ENCODE peak calls at places on chromosomes 12 and 14, in six cellular contexts. One of them, this sample, is unnamed.

GRCh38 chr12:122067966-122068365 is 10.6 kb upstream of the MLXIP start:
- DNase-seq in CD4-positive, CD25-positive, alpha-beta regulatory T cell: no peak
- DNase-seq in astrocyte of the cerebellum: peak; percentile 89
- DNase-seq in dorsolateral prefrontal cortex: no peak
- DNase-seq in adipocyte: peak; percentile 80
- DNase-seq in pancreas: no peak
- DNase-seq in this sample: peak; percentile 82

GRCh38 chr14:98997526-98998205 is 274.3 kb downstream of the BCL11B start:
- DNase-seq in CD4-positive, CD25-positive, alpha-beta regulatory T cell: no peak
- DNase-seq in astrocyte of the cerebellum: no peak
- DNase-seq in dorsolateral prefrontal cortex: no peak
- DNase-seq in adipocyte: no peak
- DNase-seq in pancreas: no peak
- DNase-seq in this sample: no peak

GRCh38 chr12:123389560-123390351 is 5.8 kb downstream of the KMT5A start:
- DNase-seq in CD4-positive, CD25-positive, alpha-beta regulatory T cell: peak; percentile 10
- DNase-seq in astrocyte of the cerebellum: no peak
- DNase-seq in dorsolateral prefrontal cortex: no peak
- DNase-seq in adipocyte: peak; percentile 50
- DNase-seq in pancreas: peak; percentile 56
- DNase-seq in this sample: peak; percentile 95

GRCh38 chr12:116384629-116385485 is 107.4 kb upstream of the MED13L start:
- DNase-seq in CD4-positive, CD25-positive, alpha-beta regulatory T cell: no peak
- DNase-seq in astrocyte of the cerebellum: no peak
- DNase-seq in dorsolateral prefrontal cortex: no peak
- DNase-seq in adipocyte: no peak
- DNase-seq in pancreas: no peak
- DNase-seq in this sample: no peak

GRCh38 chr14:105180598-105181528 is at the start of gene NUDT14:
- DNase-seq in CD4-positive, CD25-positive, alpha-beta regulatory T cell: peak; percentile 81
- DNase-seq in astrocyte of the cerebellum: no peak
- DNase-seq in dorsolateral prefrontal cortex: peak; percentile 63
- DNase-seq in adipocyte: peak; percentile 77
- DNase-seq in pancreas: peak; percentile 95
- DNase-seq in this sample: peak; percentile 100

GRCh38 chr12:19428261-19428660 is 11.0 kb upstream of the AEBP2 start:
- DNase-seq in CD4-positive, CD25-positive, alpha-beta regulatory T cell: no peak
- DNase-seq in astrocyte of the cerebellum: no peak
- DNase-seq in dorsolateral prefrontal cortex: no peak
- DNase-seq in adipocyte: no peak
- DNase-seq in pancreas: no peak
- DNase-seq in this sample: no peak

GRCh38 chr12:48773686-48774085 is 15.2 kb downstream of the ADCY6 start:
- DNase-seq in CD4-positive, CD25-positive, alpha-beta regulatory T cell: no peak
- DNase-seq in astrocyte of the cerebellum: no peak
- DNase-seq in dorsolateral prefrontal cortex: no peak
- DNase-seq in adipocyte: no peak
- DNase-seq in pancreas: no peak
- DNase-seq in this sample: peak; percentile 19

GRCh38 chr14:85235868-85236267 is 294.1 kb upstream of the FLRT2 start:
- DNase-seq in CD4-positive, CD25-positive, alpha-beta regulatory T cell: no peak
- DNase-seq in astrocyte of the cerebellum: no peak
- DNase-seq in dorsolateral prefrontal cortex: no peak
- DNase-seq in adipocyte: no peak
- DNase-seq in pancreas: no peak
- DNase-seq in this sample: no peak

GRCh38 chr12:89949457-89950195 is 241.0 kb upstream of the ATP2B1 start:
- DNase-seq in CD4-positive, CD25-positive, alpha-beta regulatory T cell: peak; percentile 51
- DNase-seq in astrocyte of the cerebellum: peak; percentile 78
- DNase-seq in dorsolateral prefrontal cortex: no peak
- DNase-seq in adipocyte: peak; percentile 72
- DNase-seq in pancreas: no peak
- DNase-seq in this sample: peak; percentile 47

GRCh38 chr14:95058491-95058890 is 98.8 kb downstream of the DICER1 start:
- DNase-seq in CD4-positive, CD25-positive, alpha-beta regulatory T cell: no peak
- DNase-seq in astrocyte of the cerebellum: no peak
- DNase-seq in dorsolateral prefrontal cortex: no peak
- DNase-seq in adipocyte: no peak
- DNase-seq in pancreas: no peak
- DNase-seq in this sample: no peak

GRCh38 chr14:101966742-101967141 is 2.4 kb downstream of the DYNC1H1 start:
- DNase-seq in CD4-positive, CD25-positive, alpha-beta regulatory T cell: no peak
- DNase-seq in astrocyte of the cerebellum: no peak
- DNase-seq in dorsolateral prefrontal cortex: no peak
- DNase-seq in adipocyte: no peak
- DNase-seq in pancreas: no peak
- DNase-seq in this sample: no peak

GRCh38 chr14:74475678-74476077 is 17.4 kb downstream of the NPC2 start:
- DNase-seq in CD4-positive, CD25-positive, alpha-beta regulatory T cell: no peak
- DNase-seq in astrocyte of the cerebellum: no peak
- DNase-seq in dorsolateral prefrontal cortex: no peak
- DNase-seq in adipocyte: peak; percentile 69
- DNase-seq in pancreas: no peak
- DNase-seq in this sample: peak; percentile 82

GRCh38 chr12:54017027-54017788 is 8.4 kb downstream of the HOXC8 start:
- DNase-seq in CD4-positive, CD25-positive, alpha-beta regulatory T cell: no peak
- DNase-seq in astrocyte of the cerebellum: no peak
- DNase-seq in dorsolateral prefrontal cortex: no peak
- DNase-seq in adipocyte: no peak
- DNase-seq in pancreas: no peak
- DNase-seq in this sample: peak; percentile 94

GRCh38 chr14:24310666-24311604 is at the start of gene LTB4R:
- DNase-seq in CD4-positive, CD25-positive, alpha-beta regulatory T cell: peak; percentile 64
- DNase-seq in astrocyte of the cerebellum: peak; percentile 42
- DNase-seq in dorsolateral prefrontal cortex: peak; percentile 71
- DNase-seq in adipocyte: peak; percentile 55
- DNase-seq in pancreas: peak; percentile 90
- DNase-seq in this sample: peak; percentile 98

GRCh38 chr14:83988274-83988673 is 1541.7 kb upstream of the FLRT2 start:
- DNase-seq in CD4-positive, CD25-positive, alpha-beta regulatory T cell: no peak
- DNase-seq in astrocyte of the cerebellum: no peak
- DNase-seq in dorsolateral prefrontal cortex: no peak
- DNase-seq in adipocyte: peak; percentile 85
- DNase-seq in pancreas: peak; percentile 27
- DNase-seq in this sample: no peak

GRCh38 chr12:106112094-106112822 is 26.5 kb downstream of the NUAK1 start:
- DNase-seq in CD4-positive, CD25-positive, alpha-beta regulatory T cell: no peak
- DNase-seq in astrocyte of the cerebellum: no peak
- DNase-seq in dorsolateral prefrontal cortex: no peak
- DNase-seq in adipocyte: peak; percentile 65
- DNase-seq in pancreas: no peak
- DNase-seq in this sample: no peak

GRCh38 chr14:22070119-22070982 is 396.7 kb upstream of the OR4E1 start:
- DNase-seq in CD4-positive, CD25-positive, alpha-beta regulatory T cell: peak; percentile 29
- DNase-seq in astrocyte of the cerebellum: no peak
- DNase-seq in dorsolateral prefrontal cortex: no peak
- DNase-seq in adipocyte: no peak
- DNase-seq in pancreas: no peak
- DNase-seq in this sample: no peak

GRCh38 chr14:37824936-37825698 is 229.7 kb downstream of the TTC6 start:
- DNase-seq in CD4-positive, CD25-positive, alpha-beta regulatory T cell: no peak
- DNase-seq in astrocyte of the cerebellum: peak; percentile 2
- DNase-seq in dorsolateral prefrontal cortex: no peak
- DNase-seq in adipocyte: no peak
- DNase-seq in pancreas: no peak
- DNase-seq in this sample: no peak

GRCh38 chr14:89332031-89332430 is 85.0 kb downstream of the FOXN3 start:
- DNase-seq in CD4-positive, CD25-positive, alpha-beta regulatory T cell: no peak
- DNase-seq in astrocyte of the cerebellum: no peak
- DNase-seq in dorsolateral prefrontal cortex: no peak
- DNase-seq in adipocyte: peak; percentile 19
- DNase-seq in pancreas: no peak
- DNase-seq in this sample: peak; percentile 60

GRCh38 chr12:87127272-87127671 is 871.1 kb upstream of the MGAT4C start:
- DNase-seq in CD4-positive, CD25-positive, alpha-beta regulatory T cell: no peak
- DNase-seq in astrocyte of the cerebellum: no peak
- DNase-seq in dorsolateral prefrontal cortex: no peak
- DNase-seq in adipocyte: peak; percentile 74
- DNase-seq in pancreas: no peak
- DNase-seq in this sample: peak; percentile 63

GRCh38 chr12:78797201-78797931 is 67.2 kb upstream of the SYT1 start:
- DNase-seq in CD4-positive, CD25-positive, alpha-beta regulatory T cell: no peak
- DNase-seq in astrocyte of the cerebellum: peak; percentile 63
- DNase-seq in dorsolateral prefrontal cortex: no peak
- DNase-seq in adipocyte: peak; percentile 37
- DNase-seq in pancreas: no peak
- DNase-seq in this sample: no peak

GRCh38 chr12:49489154-49489553 is 49.7 kb upstream of the KCNH3 start:
- DNase-seq in CD4-positive, CD25-positive, alpha-beta regulatory T cell: no peak
- DNase-seq in astrocyte of the cerebellum: no peak
- DNase-seq in dorsolateral prefrontal cortex: no peak
- DNase-seq in adipocyte: no peak
- DNase-seq in pancreas: no peak
- DNase-seq in this sample: no peak

GRCh38 chr14:54000341-54000811 is 43.8 kb upstream of the BMP4 start:
- DNase-seq in CD4-positive, CD25-positive, alpha-beta regulatory T cell: no peak
- DNase-seq in astrocyte of the cerebellum: no peak
- DNase-seq in dorsolateral prefrontal cortex: no peak
- DNase-seq in adipocyte: peak; percentile 38
- DNase-seq in pancreas: no peak
- DNase-seq in this sample: peak; percentile 39

GRCh38 chr14:100225169-100225568 is 13.8 kb upstream of the YY1 start:
- DNase-seq in CD4-positive, CD25-positive, alpha-beta regulatory T cell: no peak
- DNase-seq in astrocyte of the cerebellum: no peak
- DNase-seq in dorsolateral prefrontal cortex: no peak
- DNase-seq in adipocyte: no peak
- DNase-seq in pancreas: no peak
- DNase-seq in this sample: no peak

GRCh38 chr14:100223332-100224171 is 15.4 kb upstream of the YY1 start:
- DNase-seq in CD4-positive, CD25-positive, alpha-beta regulatory T cell: no peak
- DNase-seq in astrocyte of the cerebellum: no peak
- DNase-seq in dorsolateral prefrontal cortex: no peak
- DNase-seq in adipocyte: no peak
- DNase-seq in pancreas: no peak
- DNase-seq in this sample: peak; percentile 6

GRCh38 chr14:100224229-100224628 is 14.7 kb upstream of the YY1 start:
- DNase-seq in CD4-positive, CD25-positive, alpha-beta regulatory T cell: no peak
- DNase-seq in astrocyte of the cerebellum: no peak
- DNase-seq in dorsolateral prefrontal cortex: no peak
- DNase-seq in adipocyte: no peak
- DNase-seq in pancreas: no peak
- DNase-seq in this sample: no peak

GRCh38 chr14:100221419-100222218 is 17.3 kb upstream of the YY1 start:
- DNase-seq in CD4-positive, CD25-positive, alpha-beta regulatory T cell: peak; percentile 54
- DNase-seq in astrocyte of the cerebellum: peak; percentile 22
- DNase-seq in dorsolateral prefrontal cortex: no peak
- DNase-seq in adipocyte: peak; percentile 84
- DNase-seq in pancreas: peak; percentile 48
- DNase-seq in this sample: peak; percentile 69

GRCh38 chr14:100222219-100223093 is 16.5 kb upstream of the YY1 start:
- DNase-seq in CD4-positive, CD25-positive, alpha-beta regulatory T cell: no peak
- DNase-seq in astrocyte of the cerebellum: no peak
- DNase-seq in dorsolateral prefrontal cortex: no peak
- DNase-seq in adipocyte: no peak
- DNase-seq in pancreas: no peak
- DNase-seq in this sample: peak; percentile 35
- H3K4me3 ChIP-seq in CD4-positive, CD25-positive, alpha-beta regulatory T cell: peak overlapping the region; percentile 94
- H3K4me3 ChIP-seq in astrocyte of the cerebellum: no peak overlapping the region
- H3K4me3 ChIP-seq in dorsolateral prefrontal cortex: peak overlapping the region; percentile 37
- H3K4me3 ChIP-seq in adipocyte: peak overlapping the region; percentile 82
- H3K4me3 ChIP-seq in pancreas: no peak overlapping the region
- H3K4me3 ChIP-seq in this sample: peak overlapping the region; percentile 77

GRCh38 chr14:35123388-35123703 is 994 bp downstream of the PRORP start:
- DNase-seq in CD4-positive, CD25-positive, alpha-beta regulatory T cell: no peak
- DNase-seq in astrocyte of the cerebellum: no peak
- DNase-seq in dorsolateral prefrontal cortex: no peak
- DNase-seq in adipocyte: peak; percentile 4
- DNase-seq in pancreas: no peak
- DNase-seq in this sample: no peak
- H3K4me3 ChIP-seq in CD4-positive, CD25-positive, alpha-beta regulatory T cell: peak overlapping the region; percentile 99
- H3K4me3 ChIP-seq in astrocyte of the cerebellum: peak overlapping the region; percentile 82
- H3K4me3 ChIP-seq in dorsolateral prefrontal cortex: peak overlapping the region; percentile 83
- H3K4me3 ChIP-seq in adipocyte: peak overlapping the region; percentile 98
- H3K4me3 ChIP-seq in pancreas: peak overlapping the region; percentile 51
- H3K4me3 ChIP-seq in this sample: peak overlapping the region; percentile 84

GRCh38 chr14:81480741-81481140 is 52.9 kb downstream of the SEL1L start:
- DNase-seq in CD4-positive, CD25-positive, alpha-beta regulatory T cell: no peak
- DNase-seq in astrocyte of the cerebellum: no peak
- DNase-seq in dorsolateral prefrontal cortex: no peak
- DNase-seq in adipocyte: no peak
- DNase-seq in pancreas: no peak
- DNase-seq in this sample: no peak
- H3K4me3 ChIP-seq in CD4-positive, CD25-positive, alpha-beta regulatory T cell: no peak overlapping the region
- H3K4me3 ChIP-seq in astrocyte of the cerebellum: no peak overlapping the region
- H3K4me3 ChIP-seq in dorsolateral prefrontal cortex: no peak overlapping the region
- H3K4me3 ChIP-seq in adipocyte: no peak overlapping the region
- H3K4me3 ChIP-seq in pancreas: no peak overlapping the region
- H3K4me3 ChIP-seq in this sample: no peak overlapping the region

GRCh38 chr12:52038447-52038846 is 12.8 kb upstream of the NR4A1 start:
- DNase-seq in CD4-positive, CD25-positive, alpha-beta regulatory T cell: no peak
- DNase-seq in astrocyte of the cerebellum: no peak
- DNase-seq in dorsolateral prefrontal cortex: no peak
- DNase-seq in adipocyte: no peak
- DNase-seq in pancreas: no peak
- DNase-seq in this sample: peak; percentile 89
- H3K4me3 ChIP-seq in CD4-positive, CD25-positive, alpha-beta regulatory T cell: no peak overlapping the region
- H3K4me3 ChIP-seq in astrocyte of the cerebellum: no peak overlapping the region
- H3K4me3 ChIP-seq in dorsolateral prefrontal cortex: peak overlapping the region; percentile 56
- H3K4me3 ChIP-seq in adipocyte: no peak overlapping the region
- H3K4me3 ChIP-seq in pancreas: no peak overlapping the region
- H3K4me3 ChIP-seq in this sample: no peak overlapping the region

GRCh38 chr12:110279561-110279960 is 1.5 kb upstream of the ATP2A2 start:
- DNase-seq in CD4-positive, CD25-positive, alpha-beta regulatory T cell: no peak
- DNase-seq in astrocyte of the cerebellum: no peak
- DNase-seq in dorsolateral prefrontal cortex: no peak
- DNase-seq in adipocyte: no peak
- DNase-seq in pancreas: no peak
- DNase-seq in this sample: no peak
- H3K4me3 ChIP-seq in CD4-positive, CD25-positive, alpha-beta regulatory T cell: no peak overlapping the region
- H3K4me3 ChIP-seq in astrocyte of the cerebellum: no peak overlapping the region
- H3K4me3 ChIP-seq in dorsolateral prefrontal cortex: peak overlapping the region; percentile 92
- H3K4me3 ChIP-seq in adipocyte: no peak overlapping the region
- H3K4me3 ChIP-seq in pancreas: no peak overlapping the region
- H3K4me3 ChIP-seq in this sample: no peak overlapping the region